ENCODE peak calls at places on chromosomes 4 and X, in five cellular contexts. G is HCT116, N is GM12878, C is HepG2, Q is K562. H is an unnamed sample.
A peak's percentile ranks its signal among the peaks of the same experiment; 100 is the strongest.

GRCh38 chr4:171235516-171235915 is 577.7 kb upstream of the GALNTL6 start:
- DNase-seq in C (no peak), Q (no peak), G (no peak), N (no peak), H (no peak)

GRCh38 chr4:77418333-77418732 is 187.3 kb upstream of the CXCL13 start:
- DNase-seq in G (peak; percentile 24), Q (no peak), N (no peak), C (no peak), H (peak; percentile 8)

GRCh38 chrX:134999469-134999868 is 8.7 kb downstream of the SMIM10 start:
- DNase-seq in N (peak; percentile 2), C (peak; percentile 44), Q (no peak), G (peak; percentile 51), H (peak; percentile 45)

GRCh38 chr4:147730333-147730732 is 1.6 kb upstream of the ARHGAP10 start:
- DNase-seq in G (no peak), N (no peak), Q (no peak), C (peak; percentile 15), H (no peak)

GRCh38 chrX:20225488-20225833 is 41.2 kb downstream of the RPS6KA3 start:
- DNase-seq in G (no peak), N (no peak), Q (no peak), C (no peak), H (no peak)

GRCh38 chrX:25124391-25124790 is 108.6 kb upstream of the ARX start:
- DNase-seq in N (no peak), Q (no peak), C (no peak), G (no peak), H (no peak)

GRCh38 chrX:16469870-16470269 is 180.1 kb upstream of the S100G start:
- DNase-seq in C (no peak), G (no peak), Q (peak; percentile 7), N (no peak), H (no peak)

GRCh38 chr4:123444298-123444731 is 47.7 kb downstream of the SPRY1 start:
- DNase-seq in Q (peak; percentile 49), C (peak; percentile 93), N (peak; percentile 45), G (no peak), H (no peak)

GRCh38 chr4:86582453-86582852 is 11.7 kb upstream of the PTPN13 start:
- DNase-seq in N (no peak), C (no peak), G (no peak), Q (no peak), H (peak; percentile 25)

GRCh38 chrX:45745479-45745878 is 544.8 kb upstream of the DIPK2B start:
- DNase-seq in G (no peak), N (no peak), Q (no peak), C (no peak), H (no peak)

GRCh38 chr4:61210186-61210939 is 10.2 kb downstream of the ADGRL3 start:
- DNase-seq in Q (no peak), C (no peak), G (no peak), N (no peak), H (no peak)

GRCh38 chr4:10667651-10668341 is 16.8 kb downstream of the CLNK start:
- DNase-seq in G (no peak), C (no peak), N (no peak), Q (no peak), H (no peak)

GRCh38 chrX:148070504-148070877 is 89.4 kb downstream of the FMR1NB start:
- DNase-seq in C (no peak), G (no peak), Q (no peak), N (no peak), H (no peak)

GRCh38 chr4:119103263-119103662 is 32.4 kb upstream of the MYOZ2 start:
- DNase-seq in C (peak; percentile 31), N (no peak), Q (no peak), G (peak; percentile 85), H (no peak)

GRCh38 chr4:186149872-186150271 is 41.5 kb upstream of the CYP4V2 start:
- DNase-seq in C (peak; percentile 39), Q (peak; percentile 31), N (no peak), G (no peak), H (no peak)

GRCh38 chr4:68404153-68404552 is 43.1 kb upstream of the TMPRSS11E start:
- DNase-seq in G (no peak), C (no peak), Q (no peak), N (no peak), H (no peak)

GRCh38 chrX:65508851-65509250 is 25.7 kb downstream of the LAS1L start:
- DNase-seq in G (no peak), N (no peak), C (no peak), Q (no peak), H (no peak)

GRCh38 chr4:39732728-39733127 is 34.8 kb downstream of the UBE2K start:
- DNase-seq in G (no peak), C (no peak), Q (no peak), N (no peak), H (no peak)

GRCh38 chr4:69239777-69240176 is 25.2 kb upstream of the UGT2B11 start:
- DNase-seq in G (no peak), N (no peak), C (peak; percentile 49), Q (no peak), H (no peak)

GRCh38 chr4:181007751-181008150 is 1235.5 kb upstream of the TENM3 start:
- DNase-seq in C (no peak), Q (no peak), N (no peak), G (no peak), H (no peak)

GRCh38 chr4:47933798-47934197 is 19.4 kb upstream of the NFXL1 start:
- DNase-seq in G (no peak), Q (peak; percentile 18), N (no peak), C (peak; percentile 32), H (peak; percentile 36)

GRCh38 chrX:69387559-69388487 is 116.3 kb upstream of the NALF2 start:
- DNase-seq in N (no peak), G (peak; percentile 31), C (peak; percentile 45), Q (peak; percentile 64), H (peak; percentile 78)

GRCh38 chrX:10679387-10679786 is 59.0 kb upstream of the MID1 start:
- DNase-seq in G (no peak), C (no peak), N (no peak), Q (no peak), H (no peak)

GRCh38 chr4:133921280-133922195 is 280.1 kb downstream of the PABPC4L start:
- DNase-seq in G (no peak), N (no peak), C (no peak), Q (no peak), H (no peak)

GRCh38 chr4:154349829-154350228 is 141.8 kb downstream of the DCHS2 start:
- DNase-seq in Q (no peak), G (peak; percentile 13), C (peak; percentile 12), N (no peak), H (no peak)

GRCh38 chrX:148878371-148878770 is 378.0 kb downstream of the AFF2 start:
- DNase-seq in C (no peak), N (no peak), Q (no peak), G (no peak), H (no peak)

GRCh38 chr4:2940267-2941137 is 22.7 kb downstream of the NOP14 start:
- DNase-seq in C (no peak), G (no peak), Q (no peak), N (no peak), H (no peak)

GRCh38 chr4:186746581-186746980 is 22.9 kb upstream of the FAT1 start:
- DNase-seq in N (no peak), G (no peak), Q (no peak), C (no peak), H (no peak)

GRCh38 chr4:152106781-152107321 is 346.0 kb upstream of the GATB start:
- DNase-seq in Q (no peak), C (no peak), G (no peak), N (no peak), H (no peak)

GRCh38 chrX:41923925-41924693 is 755 bp upstream of the CASK start:
- DNase-seq in Q (no peak), G (peak; percentile 22), N (no peak), C (no peak), H (peak; percentile 25)
- TF ChIP-seq REST in Q (no peak), G (no peak), N (no peak), C (no peak), H (no peak)

GRCh38 chr4:1601852-1602525 is 82.1 kb downstream of the FAM53A start:
- DNase-seq in G (no peak), C (no peak), Q (no peak), N (no peak), H (no peak)
- H2AFZ ChIP-seq in G (no peak overlapping the region), C (no peak overlapping the region), Q (no peak overlapping the region), N (no peak overlapping the region), H (no peak overlapping the region)

DNA sequence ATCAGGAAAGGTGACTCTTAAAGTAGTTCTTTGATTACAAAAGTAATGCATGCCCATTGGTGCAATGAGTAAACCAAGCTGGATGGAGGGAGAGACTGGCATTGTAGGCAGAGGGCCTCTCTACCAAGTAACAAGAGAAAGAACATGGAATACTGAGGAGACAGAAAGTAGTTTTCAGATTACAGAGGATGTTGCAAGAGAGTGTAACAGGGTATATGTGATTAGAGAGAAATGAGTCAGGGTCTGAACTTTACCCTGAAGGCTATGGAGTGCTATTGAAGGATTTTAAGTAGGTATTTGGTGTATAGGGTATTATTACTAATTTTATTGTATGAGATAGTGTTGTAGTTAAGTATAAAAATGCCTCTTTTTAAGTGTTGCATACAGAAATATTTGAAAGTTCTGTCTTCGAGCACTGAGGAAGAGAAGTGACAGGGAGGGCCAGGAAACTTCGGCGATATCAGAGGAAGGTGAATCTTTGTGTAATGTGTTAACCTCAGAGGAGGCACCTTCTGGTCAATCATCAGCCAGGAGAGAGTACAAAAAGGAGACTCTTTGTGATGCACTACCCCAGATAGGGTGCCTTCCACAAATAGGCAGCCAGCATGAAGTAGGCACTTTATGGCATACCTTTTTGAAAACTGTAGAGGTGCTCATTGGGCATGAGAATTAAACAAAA is 8.2 kb downstream of the NKAP start:
- DNase-seq in N (no peak), Q (no peak), G (no peak), C (peak; percentile 47), H (no peak)
- TF ChIP-seq SIN3A in N (no peak), Q (no peak), G (no peak), C (no peak), H (no peak)

GRCh38 chrX:119690921-119691716 is 1.8 kb downstream of the SEPTIN6 start:
- DNase-seq in N (no peak), G (no peak), Q (peak; percentile 44), C (no peak), H (peak; percentile 34)

GRCh38 chrX:119693032-119693995 is at the start of gene SEPTIN6:
- DNase-seq in Q (peak; percentile 79), C (peak; percentile 59), G (peak; percentile 51), N (no peak), H (peak; percentile 88)

GRCh38 chrX:119694601-119695534 is 1.9 kb upstream of the SEPTIN6 start:
- DNase-seq in C (peak; percentile 39), N (no peak), Q (no peak), G (no peak), H (peak; percentile 17)

GRCh38 chrX:119693996-119694451 is 1.1 kb upstream of the SEPTIN6 start:
- DNase-seq in C (no peak), N (no peak), G (no peak), Q (no peak), H (peak; percentile 26)

DNA sequence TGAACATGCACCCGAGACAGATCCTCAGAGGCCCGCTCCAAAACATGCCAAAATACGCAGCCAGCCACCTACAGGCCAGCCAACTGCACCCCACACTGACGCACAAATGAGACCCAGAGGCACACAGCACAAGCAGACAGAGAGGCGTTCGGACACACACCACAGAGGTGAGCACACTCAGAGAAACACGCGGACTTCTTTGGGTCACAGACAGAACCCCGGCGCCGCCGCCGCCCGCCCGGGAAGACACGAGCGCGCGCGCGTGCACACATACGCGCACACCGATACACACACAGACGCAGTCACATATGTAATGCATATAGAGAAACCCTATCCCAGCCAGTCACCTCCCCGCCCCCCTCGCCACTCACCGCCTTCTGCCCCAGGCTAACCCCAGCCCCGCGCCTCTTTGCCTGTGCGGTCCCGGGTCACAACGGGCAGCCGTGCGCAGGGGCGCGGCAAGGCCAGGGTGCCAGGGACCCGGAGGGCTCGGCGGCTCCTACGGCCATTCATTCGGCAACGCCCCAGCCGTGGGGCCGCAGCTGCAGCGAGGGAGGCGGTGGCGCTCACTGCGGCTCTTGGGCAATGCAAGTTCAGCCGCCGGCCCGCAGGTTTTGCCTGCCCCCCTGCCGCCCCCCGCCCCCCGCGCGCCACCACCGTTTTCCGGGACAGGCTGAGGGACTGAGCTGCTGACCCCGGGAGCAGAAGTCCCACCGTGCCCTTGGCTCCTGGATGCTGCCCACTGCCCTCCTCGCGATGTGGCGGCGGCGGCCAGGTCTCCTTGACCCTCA is 532 bp downstream of the SEPTIN6 start:
- DNase-seq in Q (peak; percentile 44), C (no peak), G (no peak), N (no peak), H (peak; percentile 68)
- TF ChIP-seq REST in Q (no peak), C (no peak), G (no peak), N (no peak), H (no peak)

H was measured in SK-N-SH.